ENCODE peak calls at places on chromosomes 2 and 18, in ten cellular contexts. E is EL, S is psoas muscle, C is foreskin melanocyte, P is sigmoid colon, M is EH, K is Ammon's horn, A is NCI-H1417, B is amniotic stem cell, L is NCI-H2171 treated with DMSO at 0.1 percent for 48 hours. V is an unnamed sample.

GRCh38 chr18:500230-500555 is 308 bp downstream of the COLEC12 start:
- DNase-seq in E (no peak), S (peak), C (no peak), P (peak), M (no peak), K (no peak), A (no peak), B (no peak), L (no peak), V (peak)

GRCh38 chr2:128630974-128631697 is 312.5 kb upstream of the HS6ST1 start:
- DNase-seq in E (no peak), S (no peak), C (no peak), P (peak), M (no peak), K (peak), A (peak), B (no peak), L (no peak), V (peak)

GRCh38 chr2:239583171-239583878 is 182.5 kb upstream of the HDAC4 start:
- DNase-seq in E (no peak), S (no peak), C (no peak), P (peak), M (no peak), K (no peak), A (no peak), B (no peak), L (no peak), V (peak)

GRCh38 chr2:55805662-55806061 is 112.0 kb upstream of the PNPT1 start:
- DNase-seq in E (no peak), S (no peak), C (no peak), P (no peak), M (no peak), K (peak), A (no peak), B (no peak), L (no peak), V (no peak)

GRCh38 chr2:70078384-70078783 is 8.9 kb upstream of the PCBP1 start:
- DNase-seq in E (no peak), S (no peak), C (no peak), P (no peak), M (no peak), K (peak), A (no peak), B (no peak), L (no peak), V (no peak)

GRCh38 chr2:120394764-120395163 is 48.8 kb downstream of the INHBB start:
- DNase-seq in E (no peak), S (no peak), C (no peak), P (no peak), M (no peak), K (no peak), A (no peak), B (no peak), L (no peak), V (peak)

GRCh38 chr18:57710226-57710625 is 88.6 kb upstream of the NARS1 start:
- DNase-seq in E (no peak), S (no peak), C (no peak), P (no peak), M (no peak), K (peak), A (no peak), B (no peak), L (peak), V (no peak)

GRCh38 chr2:160207804-160208661 is 8.0 kb upstream of the ITGB6 start:
- DNase-seq in E (peak), S (peak), C (peak), P (peak), M (peak), K (peak), A (no peak), B (peak), L (no peak), V (peak)

GRCh38 chr18:10397004-10397403 is 57.4 kb upstream of the APCDD1 start:
- DNase-seq in E (no peak), S (no peak), C (no peak), P (no peak), M (no peak), K (no peak), A (no peak), B (no peak), L (no peak), V (no peak)

GRCh38 chr2:239584986-239585385 is 184.2 kb upstream of the HDAC4 start:
- DNase-seq in E (no peak), S (no peak), C (no peak), P (peak), M (no peak), K (no peak), A (no peak), B (no peak), L (no peak), V (peak)

GRCh38 chr2:15112216-15112615 is 448.9 kb downstream of the NBAS start:
- DNase-seq in E (no peak), S (no peak), C (no peak), P (no peak), M (no peak), K (no peak), A (peak), B (no peak), L (peak), V (no peak)

GRCh38 chr2:207200136-207200535 is 34.4 kb upstream of the KLF7 start:
- DNase-seq in E (no peak), S (no peak), C (no peak), P (no peak), M (no peak), K (no peak), A (no peak), B (no peak), L (no peak), V (no peak)

GRCh38 chr2:112582314-112582746 is 2.1 kb upstream of the CHCHD5 start:
- DNase-seq in E (peak), S (no peak), C (peak), P (no peak), M (peak), K (peak), A (peak), B (peak), L (peak), V (no peak)

GRCh38 chr2:241935314-241935713 is 65.8 kb downstream of the RTP5 start:
- DNase-seq in E (peak), S (no peak), C (no peak), P (no peak), M (peak), K (no peak), A (no peak), B (peak), L (no peak), V (no peak)

GRCh38 chr2:6957910-6958615 is 40.9 kb downstream of the RNF144A start:
- DNase-seq in E (no peak), S (peak), C (no peak), P (no peak), M (no peak), K (no peak), A (no peak), B (no peak), L (peak), V (no peak)

GRCh38 chr2:47784349-47784851 is 1.5 kb downstream of the MSH6 start:
- DNase-seq in E (no peak), S (no peak), C (no peak), P (no peak), M (peak), K (no peak), A (peak), B (no peak), L (no peak), V (no peak)

GRCh38 chr2:203811491-203812221 is 55.9 kb upstream of the CTLA4 start:
- DNase-seq in E (peak), S (peak), C (peak), P (peak), M (peak), K (peak), A (no peak), B (peak), L (no peak), V (peak)

GRCh38 chr2:189657867-189658266 is 3.4 kb upstream of the ASNSD1 start:
- DNase-seq in E (no peak), S (no peak), C (no peak), P (no peak), M (peak), K (no peak), A (no peak), B (no peak), L (no peak), V (no peak)

GRCh38 chr2:37324786-37325624 is at the start of gene PRKD3:
- DNase-seq in E (peak), S (peak), C (no peak), P (peak), M (peak), K (peak), A (peak), B (peak), L (peak), V (no peak)

GRCh38 chr2:224173210-224173609 is 134.1 kb upstream of the SERPINE2 start:
- DNase-seq in E (no peak), S (no peak), C (peak), P (no peak), M (no peak), K (no peak), A (no peak), B (no peak), L (no peak), V (no peak)

GRCh38 chr2:181785677-181786344 is 105.5 kb upstream of the NEUROD1 start:
- DNase-seq in E (peak), S (no peak), C (no peak), P (no peak), M (peak), K (no peak), A (no peak), B (no peak), L (no peak), V (no peak)

GRCh38 chr2:16663121-16663905 is 2.3 kb downstream of the CYRIA start:
- DNase-seq in E (no peak), S (no peak), C (no peak), P (no peak), M (no peak), K (no peak), A (no peak), B (no peak), L (no peak), V (no peak)

GRCh38 chr2:239594772-239595608 is 194.2 kb upstream of the HDAC4 start:
- DNase-seq in E (no peak), S (no peak), C (no peak), P (peak), M (no peak), K (no peak), A (no peak), B (no peak), L (peak), V (peak)

GRCh38 chr2:180367831-180368230 is 360.7 kb upstream of the CWC22 start:
- DNase-seq in E (no peak), S (no peak), C (peak), P (no peak), M (peak), K (no peak), A (no peak), B (no peak), L (no peak), V (no peak)

GRCh38 chr2:135130751-135131150 is 78.7 kb downstream of the RAB3GAP1 start:
- DNase-seq in E (no peak), S (no peak), C (no peak), P (no peak), M (no peak), K (no peak), A (no peak), B (no peak), L (no peak), V (no peak)

GRCh38 chr2:205477016-205477705 is 205.1 kb upstream of the NRP2 start:
- DNase-seq in E (peak), S (no peak), C (no peak), P (no peak), M (peak), K (no peak), A (no peak), B (no peak), L (no peak), V (no peak)

GRCh38 chr18:44946529-44947113 is 265.9 kb downstream of the SETBP1 start:
- DNase-seq in E (no peak), S (no peak), C (no peak), P (no peak), M (no peak), K (no peak), A (peak), B (no peak), L (no peak), V (no peak)

GRCh38 chr2:30744823-30745222 is 62.4 kb downstream of the CAPN13 start:
- DNase-seq in E (no peak), S (no peak), C (no peak), P (no peak), M (no peak), K (no peak), A (no peak), B (no peak), L (no peak), V (no peak)

V was measured in aorta.